ENCODE peak calls at places on chromosomes 1 and 21, in ten cellular contexts. V is AG04450; D is bronchial epithelial cell; Y is BE2C; F is esophagus squamous epithelium; P is CD8-positive, alpha-beta T cell; J is breast epithelium; Q is left ventricle myocardium inferior; U is kidney epithelial cell; E is A673. C is an unnamed sample.

GRCh38 chr1:2840036-2840809 is 38.7 kb upstream of the TTC34 start:
- DNase-seq in V (no peak), P (peak; percentile 61), J (no peak), Y (no peak), D (no peak), Q (no peak), E (no peak), U (no peak), F (no peak), C (no peak)

GRCh38 chr1:5311147-5311546 is 656.7 kb downstream of the AJAP1 start:
- DNase-seq in D (no peak), Y (no peak), Q (no peak), P (no peak), U (no peak), J (no peak), F (no peak), E (no peak), V (no peak), C (no peak)

GRCh38 chr21:43662286-43662685 is 2.9 kb downstream of the RRP1B start:
- DNase-seq in Y (no peak), V (no peak), P (no peak), U (no peak), E (no peak), F (no peak), J (no peak), D (no peak), Q (no peak), C (no peak)

GRCh38 chr1:202010042-202011015 is at the start of gene ELF3:
- DNase-seq in P (no peak), Q (no peak), U (peak; percentile 97), F (no peak), E (no peak), V (no peak), J (peak; percentile 93), Y (no peak), D (peak; percentile 72), C (peak; percentile 25)

GRCh38 chr1:201702936-201703335 is 126.0 kb upstream of the IPO9 start:
- DNase-seq in E (no peak), U (no peak), P (no peak), Y (peak; percentile 90), D (no peak), F (no peak), J (no peak), Q (no peak), V (no peak), C (no peak)

GRCh38 chr1:29437946-29438345 is 201.6 kb downstream of the PTPRU start:
- DNase-seq in V (no peak), U (no peak), Y (no peak), J (peak; percentile 2), F (no peak), P (no peak), E (no peak), Q (no peak), D (no peak), C (no peak)

GRCh38 chr1:114335273-114335672 is 175.7 kb downstream of the TRIM33 start:
- DNase-seq in J (no peak), V (no peak), U (no peak), E (no peak), Q (no peak), D (no peak), P (no peak), F (no peak), Y (no peak), C (no peak)

GRCh38 chr1:1677718-1678580 is 14.6 kb downstream of the SLC35E2B start:
- DNase-seq in F (no peak), J (no peak), P (peak; percentile 45), D (no peak), Q (no peak), U (no peak), Y (peak; percentile 9), V (no peak), E (no peak), C (peak; percentile 88)

GRCh38 chr1:193311226-193311948 is 125.0 kb upstream of the B3GALT2 start:
- DNase-seq in U (no peak), D (peak; percentile 13), P (no peak), E (no peak), Q (no peak), Y (no peak), F (no peak), J (no peak), V (no peak), C (no peak)

GRCh38 chr1:145877923-145878486 is 7.7 kb downstream of the ANKRD35 start:
- DNase-seq in D (peak; percentile 72), Y (no peak), Q (no peak), F (no peak), U (no peak), V (no peak), J (no peak), P (no peak), E (no peak), C (no peak)

GRCh38 chr1:223109581-223110026 is 33.4 kb downstream of the TLR5 start:
- DNase-seq in J (no peak), Q (no peak), P (no peak), F (no peak), D (peak; percentile 35), E (no peak), U (no peak), Y (no peak), V (no peak), C (no peak)

GRCh38 chr1:91830242-91831131 is 55.5 kb downstream of the TGFBR3 start:
- DNase-seq in E (no peak), Q (peak; percentile 80), Y (peak; percentile 20), J (peak; percentile 76), P (no peak), D (peak; percentile 28), V (peak; percentile 76), U (no peak), F (no peak), C (no peak)

GRCh38 chr1:184903111-184903692 is 71.1 kb downstream of the NIBAN1 start:
- DNase-seq in P (no peak), F (no peak), E (no peak), V (no peak), U (no peak), Q (no peak), Y (no peak), D (no peak), J (no peak), C (no peak)

GRCh38 chr1:184905601-184906322 is 68.5 kb downstream of the NIBAN1 start:
- DNase-seq in F (no peak), P (no peak), Q (no peak), V (no peak), Y (no peak), E (no peak), J (no peak), U (no peak), D (peak; percentile 64), C (no peak)

DNA sequence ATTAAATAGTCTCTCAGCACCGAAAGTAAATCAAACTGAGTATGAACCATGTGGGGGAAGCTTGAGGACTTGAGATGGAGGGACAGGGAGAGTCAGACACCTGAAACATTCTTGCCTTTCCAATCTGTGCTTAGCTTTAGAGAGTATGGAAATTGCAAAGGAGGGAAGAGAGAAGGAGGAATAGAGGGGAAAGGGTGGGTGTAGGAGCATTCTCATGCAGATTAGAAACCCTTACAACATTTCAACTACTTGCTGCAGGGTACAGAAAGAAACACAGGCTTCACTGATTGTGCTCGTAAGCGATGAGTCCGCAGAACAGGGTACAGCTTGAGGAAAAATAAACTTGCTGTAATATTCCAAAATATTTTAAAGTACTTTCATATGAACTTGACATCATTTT is 73.8 kb downstream of the NIBAN1 start:
- DNase-seq in Q (no peak), P (no peak), J (no peak), V (no peak), E (no peak), D (no peak), U (no peak), Y (no peak), F (no peak), C (no peak)
- H3K4me3 ChIP-seq in Q (no peak overlapping the region), P (no peak overlapping the region), J (no peak overlapping the region), V (no peak overlapping the region), E (no peak overlapping the region), D (no peak overlapping the region), U (no peak overlapping the region), Y (no peak overlapping the region), F (no peak overlapping the region), C (no peak overlapping the region)

DNA sequence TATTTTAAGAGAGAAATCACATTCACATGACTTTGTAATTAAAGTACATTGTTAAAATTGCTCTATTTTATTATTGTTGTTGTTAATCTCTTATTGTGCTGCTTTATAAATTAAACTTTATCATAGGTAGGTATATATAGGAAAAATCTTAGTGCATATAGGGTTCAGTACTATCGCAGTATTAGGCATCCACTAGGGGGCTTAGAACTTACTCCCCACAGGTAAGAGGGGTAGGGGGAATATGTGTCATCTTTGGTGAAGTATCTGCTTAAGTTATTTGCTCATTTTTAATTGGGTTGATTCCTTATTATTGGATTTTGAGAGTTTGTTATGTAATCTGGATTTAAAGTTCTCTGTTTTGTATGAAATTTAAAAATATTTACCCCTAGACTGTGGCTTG is 385.2 kb downstream of the DUSP10 start:
- DNase-seq in D (no peak), P (no peak), Y (no peak), E (no peak), V (no peak), U (no peak), F (no peak), J (no peak), Q (no peak), C (no peak)
- TF ChIP-seq CTCF in D (no peak), P (no peak), Y (peak; percentile 45), E (no peak), V (peak; percentile 13), U (peak; percentile 6), F (no peak), J (no peak), Q (no peak), C (peak; percentile 28)

GRCh38 chr1:160399544-160400283 is 650 bp upstream of the VANGL2 start:
- DNase-seq in J (no peak), U (no peak), E (no peak), Q (no peak), V (no peak), Y (no peak), P (no peak), D (no peak), F (no peak), C (no peak)
- H3K27me3 ChIP-seq in J (no peaks in the 10 kb centered on the region), U (no peaks in the 10 kb centered on the region), E (no peaks in the 10 kb centered on the region), Q (peaks cover 8% of the 10 kb centered on the region), V (peaks cover 46% of the 10 kb centered on the region), Y (no peaks in the 10 kb centered on the region), P (no peaks in the 10 kb centered on the region), D (no peaks in the 10 kb centered on the region), F (no peaks in the 10 kb centered on the region), C (no peaks in the 10 kb centered on the region)

GRCh38 chr1:203321273-203322052 is 16.1 kb downstream of the BTG2 start:
- DNase-seq in Q (no peak), Y (no peak), V (no peak), U (no peak), J (no peak), E (no peak), D (no peak), F (no peak), P (no peak), C (no peak)

GRCh38 chr1:203323587-203323986 is 18.3 kb downstream of the BTG2 start:
- DNase-seq in J (no peak), Q (no peak), U (no peak), P (no peak), D (no peak), F (no peak), V (no peak), E (no peak), Y (no peak), C (no peak)

GRCh38 chr1:203320546-203321272 is 15.4 kb downstream of the BTG2 start:
- DNase-seq in U (no peak), D (peak; percentile 76), Y (no peak), J (peak; percentile 70), E (peak; percentile 40), P (peak; percentile 60), Q (peak; percentile 49), V (no peak), F (peak; percentile 25), C (peak; percentile 79)

GRCh38 chr1:203324103-203325003 is 19.0 kb downstream of the BTG2 start:
- DNase-seq in Y (no peak), E (no peak), P (no peak), U (no peak), V (no peak), J (no peak), Q (no peak), F (no peak), D (no peak), C (no peak)

GRCh38 chr1:203322480-203323179 is 17.3 kb downstream of the BTG2 start:
- DNase-seq in Y (no peak), Q (peak; percentile 40), J (no peak), U (no peak), D (no peak), E (no peak), P (no peak), F (no peak), V (no peak), C (no peak)
- H3K4me3 ChIP-seq in Y (no peak overlapping the region), Q (no peak overlapping the region), J (no peak overlapping the region), U (no peak overlapping the region), D (no peak overlapping the region), E (no peak overlapping the region), P (no peak overlapping the region), F (no peak overlapping the region), V (no peak overlapping the region), C (no peak overlapping the region)